ENCODE peak calls at places on chromosomes 3 and 15, in eight cellular contexts. D is pons, W is cardiac fibroblast, Q is A172, L is non-pigmented ciliary epithelial cell, I is NCI-H1694 treated with DMSO at 0.1 percent for 48 hours, J is right cardiac atrium, Z is NCI-H774. T is an unnamed sample.

GRCh38 chr15:41804920-41805666 is 22.8 kb upstream of the JMJD7 start:
- DNase-seq in D (no peak), W (no peak), Q (no peak), L (no peak), I (no peak), J (no peak), Z (no peak), T (no peak)

GRCh38 chr15:62547584-62547983 is 382.5 kb upstream of the C2CD4B start:
- DNase-seq in D (no peak), W (no peak), Q (no peak), L (no peak), I (no peak), J (peak), Z (no peak), T (no peak)

GRCh38 chr15:44033894-44034293 is 161.2 kb downstream of the FRMD5 start:
- DNase-seq in D (peak), W (peak), Q (peak), L (no peak), I (no peak), J (peak), Z (no peak), T (no peak)

GRCh38 chr15:98485451-98485850 is 162.9 kb upstream of the IGF1R start:
- DNase-seq in D (no peak), W (no peak), Q (no peak), L (no peak), I (no peak), J (no peak), Z (no peak), T (no peak)

GRCh38 chr3:61114316-61114953 is 136.8 kb downstream of the FHIT start:
- DNase-seq in D (no peak), W (no peak), Q (no peak), L (peak), I (no peak), J (no peak), Z (no peak), T (no peak)

GRCh38 chr3:29064085-29064484 is 216.8 kb upstream of the RBMS3 start:
- DNase-seq in D (no peak), W (no peak), Q (peak), L (peak), I (no peak), J (no peak), Z (no peak), T (no peak)

GRCh38 chr3:52331091-52331490 is 15.0 kb downstream of the DNAH1 start:
- DNase-seq in D (no peak), W (no peak), Q (no peak), L (no peak), I (no peak), J (peak), Z (no peak), T (peak)

GRCh38 chr15:74040115-74040850 is 42.1 kb downstream of the GOLGA6A start:
- DNase-seq in D (no peak), W (peak), Q (peak), L (peak), I (no peak), J (peak), Z (no peak), T (peak)

GRCh38 chr3:106245400-106245799 is 376.6 kb upstream of the CBLB start:
- DNase-seq in D (no peak), W (no peak), Q (no peak), L (no peak), I (no peak), J (no peak), Z (no peak), T (no peak)

GRCh38 chr15:28932361-28932760 is 46.6 kb downstream of the APBA2 start:
- DNase-seq in D (no peak), W (no peak), Q (no peak), L (no peak), I (no peak), J (no peak), Z (no peak), T (peak)

GRCh38 chr3:69665026-69665739 is 74.1 kb upstream of the MITF start:
- DNase-seq in D (peak), W (peak), Q (peak), L (no peak), I (no peak), J (peak), Z (peak), T (no peak)

GRCh38 chr3:45746974-45747622 is 49.2 kb downstream of the SLC6A20 start:
- DNase-seq in D (no peak), W (no peak), Q (no peak), L (no peak), I (no peak), J (peak), Z (no peak), T (no peak)

GRCh38 chr3:44648564-44649229 is at the start of gene ZNF35:
- DNase-seq in D (peak), W (peak), Q (peak), L (peak), I (peak), J (peak), Z (peak), T (peak)

GRCh38 chr3:13853978-13854296 is 25.9 kb downstream of the WNT7A start:
- DNase-seq in D (no peak), W (no peak), Q (peak), L (no peak), I (no peak), J (no peak), Z (no peak), T (no peak)

GRCh38 chr15:43880406-43881184 is 53.8 kb downstream of the WDR76 start:
- DNase-seq in D (no peak), W (peak), Q (peak), L (no peak), I (no peak), J (no peak), Z (no peak), T (peak)

GRCh38 chr3:99670556-99670950 is 32.2 kb downstream of the COL8A1 start:
- DNase-seq in D (no peak), W (no peak), Q (no peak), L (no peak), I (no peak), J (no peak), Z (no peak), T (no peak)

GRCh38 chr3:14849831-14850230 is 31.1 kb downstream of the FGD5 start:
- DNase-seq in D (no peak), W (no peak), Q (no peak), L (no peak), I (no peak), J (no peak), Z (no peak), T (no peak)

GRCh38 chr3:48690846-48691458 is 5.2 kb upstream of the NCKIPSD start:
- DNase-seq in D (no peak), W (no peak), Q (no peak), L (no peak), I (no peak), J (no peak), Z (no peak), T (peak)

GRCh38 chr15:100918690-100919480 is at the start of gene LRRK1:
- DNase-seq in D (no peak), W (peak), Q (peak), L (no peak), I (no peak), J (peak), Z (no peak), T (peak)

GRCh38 chr3:29171583-29171990 is 109.3 kb upstream of the RBMS3 start:
- DNase-seq in D (no peak), W (peak), Q (peak), L (no peak), I (no peak), J (no peak), Z (no peak), T (no peak)

GRCh38 chr3:51379301-51379700 is 5.8 kb upstream of the MANF start:
- DNase-seq in D (no peak), W (no peak), Q (no peak), L (no peak), I (no peak), J (no peak), Z (no peak), T (peak)

GRCh38 chr15:90638241-90638691 is 78.9 kb upstream of the BLM start:
- DNase-seq in D (no peak), W (no peak), Q (no peak), L (no peak), I (peak), J (no peak), Z (no peak), T (no peak)

GRCh38 chr15:45759910-45760309 is 125.1 kb downstream of the SQOR start:
- DNase-seq in D (no peak), W (no peak), Q (no peak), L (no peak), I (no peak), J (no peak), Z (no peak), T (no peak)

GRCh38 chr3:124441766-124442165 is 288.5 kb upstream of the UMPS start:
- DNase-seq in D (no peak), W (no peak), Q (no peak), L (no peak), I (no peak), J (peak), Z (no peak), T (no peak)

GRCh38 chr3:45551214-45552010 is 43.1 kb upstream of the LIMD1 start:
- DNase-seq in D (no peak), W (peak), Q (peak), L (peak), I (no peak), J (peak), Z (no peak), T (peak)

GRCh38 chr15:89226359-89227221 is 5.2 kb upstream of the RLBP1 start:
- DNase-seq in D (no peak), W (no peak), Q (no peak), L (no peak), I (no peak), J (no peak), Z (no peak), T (no peak)

GRCh38 chr3:161069441-161070251 is 35.5 kb downstream of the B3GALNT1 start:
- DNase-seq in D (peak), W (peak), Q (peak), L (peak), I (no peak), J (no peak), Z (peak), T (no peak)

GRCh38 chr15:66919421-66919820 is 146.0 kb upstream of the SMAD3 start:
- DNase-seq in D (no peak), W (no peak), Q (no peak), L (no peak), I (no peak), J (no peak), Z (no peak), T (peak)

T was measured in posterior vena cava.